ENCODE peak calls at places on chromosomes 4 and X, in seven cellular contexts. R, J, T, F, N, E and L are unnamed samples.

GRCh38 chr4:67725132-67725531 is 24.2 kb upstream of the UBA6 start:
- DNase-seq in T (no peak), F (no peak), R (no peak), N (no peak), E (no peak), J (peak), L (no peak)

GRCh38 chr4:125515016-125515415 is 200.3 kb downstream of the FAT4 start:
- DNase-seq in R (no peak), N (no peak), E (no peak), F (no peak), J (no peak), T (no peak), L (no peak)

GRCh38 chrX:97309717-97310116 is 426.0 kb downstream of the RPA4 start:
- DNase-seq in F (no peak), T (no peak), R (no peak), N (no peak), J (no peak), E (no peak), L (no peak)

GRCh38 chr4:152996101-152996500 is 60.0 kb downstream of the FHDC1 start:
- DNase-seq in E (no peak), T (no peak), F (peak), R (no peak), N (no peak), J (peak), L (no peak)

GRCh38 chrX:29478336-29479069 is 736.9 kb upstream of the MAGEB2 start:
- DNase-seq in N (no peak), F (peak), E (peak), R (peak), J (peak), T (no peak), L (peak)

GRCh38 chr4:155322782-155323181 is 54.0 kb downstream of the MAP9 start:
- DNase-seq in T (no peak), F (no peak), R (no peak), E (no peak), N (no peak), J (no peak), L (no peak)

GRCh38 chr4:138773321-138773720 is 242.3 kb upstream of the NOCT start:
- DNase-seq in E (no peak), N (no peak), F (no peak), J (no peak), R (no peak), T (no peak), L (no peak)

GRCh38 chrX:9928083-9928482 is 39.1 kb upstream of the CLDN34 start:
- DNase-seq in J (no peak), E (no peak), T (no peak), N (no peak), R (no peak), F (no peak), L (no peak)

GRCh38 chr4:64883087-64883926 is 474.1 kb upstream of the TECRL start:
- DNase-seq in J (no peak), R (no peak), T (peak), N (no peak), E (no peak), F (no peak), L (no peak)

GRCh38 chr4:60945641-60946040 is 254.5 kb upstream of the ADGRL3 start:
- DNase-seq in J (peak), F (no peak), E (no peak), N (no peak), R (no peak), T (no peak), L (no peak)

GRCh38 chrX:86805241-86805640 is 657.0 kb downstream of the DACH2 start:
- DNase-seq in E (no peak), J (no peak), T (no peak), F (no peak), N (no peak), R (no peak), L (no peak)

DNA sequence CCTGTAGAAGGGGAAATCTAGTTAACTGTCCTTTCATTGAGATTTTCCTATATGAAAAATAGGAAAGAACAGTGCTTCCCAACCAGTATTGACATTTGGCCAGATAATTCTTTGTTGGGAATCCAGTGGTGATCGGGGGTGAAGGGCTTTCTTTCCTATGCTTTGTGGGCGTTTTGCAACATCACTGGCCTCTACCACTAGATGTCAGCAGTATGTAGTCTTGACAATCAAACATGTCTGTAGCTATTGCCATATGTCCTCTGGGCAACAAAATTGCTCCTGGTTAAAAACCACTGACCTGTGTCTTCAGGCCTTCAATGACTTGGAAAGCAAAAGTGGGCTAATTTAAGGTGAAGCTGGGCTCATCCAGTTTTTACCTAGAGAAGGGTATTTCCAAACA is 658.5 kb downstream of the DACH2 start:
- DNase-seq in N (no peak), J (peak), E (no peak), T (no peak), R (peak), F (peak), L (peak)
- TF ChIP-seq CTCF in N (no peak), J (peak), E (no peak), T (peak), R (peak), F (no peak), L (peak)

GRCh38 chr4:37454263-37454800 is 209.8 kb downstream of the NWD2 start:
- DNase-seq in J (no peak), R (peak), F (no peak), N (peak), T (no peak), E (peak), L (no peak)

GRCh38 chr4:37453361-37454262 is 209.1 kb downstream of the NWD2 start:
- DNase-seq in N (peak), R (peak), F (peak), T (no peak), J (peak), E (peak), L (peak)

GRCh38 chr4:37451646-37452045 is 207.1 kb downstream of the NWD2 start:
- DNase-seq in F (no peak), T (no peak), J (no peak), E (no peak), N (no peak), R (no peak), L (no peak)

GRCh38 chr4:37450911-37451310 is 206.4 kb downstream of the NWD2 start:
- DNase-seq in F (no peak), R (no peak), T (no peak), J (no peak), N (no peak), E (no peak), L (no peak)

DNA sequence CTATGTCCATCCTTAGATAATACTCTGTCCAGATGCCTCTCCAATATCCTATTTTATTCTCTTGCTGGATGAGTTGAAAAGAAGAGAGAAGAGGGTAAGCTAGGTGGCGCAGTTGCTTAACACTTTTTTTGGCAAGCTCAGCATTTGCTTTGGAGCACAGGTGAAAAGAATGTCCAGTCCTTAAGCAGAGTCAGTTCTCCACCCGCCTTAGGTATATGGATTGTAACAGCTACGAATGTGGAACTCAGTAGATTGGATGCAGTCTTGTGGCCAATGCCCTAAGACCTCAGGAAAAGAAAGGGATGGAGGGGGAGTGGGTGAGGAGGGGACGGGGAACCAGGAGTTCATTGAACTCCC is 208.4 kb downstream of the NWD2 start:
- DNase-seq in R (peak), J (peak), E (peak), F (peak), N (no peak), T (peak), L (peak)
- TF ChIP-seq CTCF in R (peak), J (peak), E (peak), F (peak), N (peak), T (peak), L (peak)

GRCh38 chrX:21374994-21375794 is 976 bp downstream of the CNKSR2 start:
- DNase-seq in E (no peak), T (no peak), J (no peak), F (peak), N (peak), R (no peak), L (peak)
- TF ChIP-seq CTCF in E (no peak), T (no peak), J (no peak), F (no peak), N (no peak), R (no peak), L (no peak)

GRCh38 chr4:131248314-131248713 is 1900.8 kb upstream of the PCDH10 start:
- DNase-seq in T (no peak), N (no peak), F (no peak), R (no peak), J (no peak), E (no peak), L (no peak)
- TF ChIP-seq CTCF in T (no peak), N (no peak), F (no peak), R (no peak), J (no peak), E (no peak), L (no peak)

GRCh38 chr4:5710065-5710961 is 688 bp upstream of the EVC start:
- DNase-seq in F (peak), J (peak), E (no peak), T (no peak), N (no peak), R (peak), L (no peak)
- TF ChIP-seq CTCF in F (peak), J (peak), E (no peak), T (peak), N (no peak), R (no peak), L (no peak)

GRCh38 chr4:7689773-7690693 is 249.6 kb downstream of the AFAP1 start:
- DNase-seq in J (no peak), E (no peak), T (no peak), F (no peak), N (no peak), R (no peak), L (no peak)

GRCh38 chr4:7686166-7686870 is 251.6 kb upstream of the PSAPL1 start:
- DNase-seq in E (no peak), R (no peak), N (no peak), T (no peak), F (no peak), J (no peak), L (no peak)

GRCh38 chr4:7687796-7688195 is 251.9 kb downstream of the AFAP1 start:
- DNase-seq in J (no peak), E (no peak), N (no peak), R (no peak), T (no peak), F (no peak), L (no peak)

GRCh38 chr4:7684294-7684693 is 249.6 kb upstream of the PSAPL1 start:
- DNase-seq in J (no peak), R (no peak), T (no peak), E (no peak), F (no peak), N (no peak), L (no peak)

DNA sequence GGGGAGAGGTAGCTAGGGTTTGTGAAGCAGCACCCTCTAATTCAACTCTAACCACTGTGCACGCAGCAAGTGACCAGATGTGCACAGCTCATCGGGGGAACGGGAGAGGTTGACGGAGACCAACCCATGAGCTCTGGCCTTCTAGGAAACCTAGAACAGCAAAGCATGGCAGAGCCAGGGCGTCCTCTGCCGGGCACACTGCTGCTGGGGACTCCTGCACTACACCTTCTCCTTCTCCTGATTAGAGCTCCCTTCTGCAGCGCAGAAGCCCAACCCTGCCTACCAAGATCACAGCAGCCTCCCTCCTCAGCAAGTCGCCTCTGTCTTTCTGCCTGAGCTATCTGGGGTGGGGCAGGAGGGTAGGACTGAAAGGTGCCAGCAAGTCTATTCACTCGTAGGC is 252.3 kb upstream of the PSAPL1 start:
- DNase-seq in N (no peak), F (no peak), J (no peak), E (no peak), T (no peak), R (no peak), L (no peak)
- TF ChIP-seq CTCF in N (no peak), F (no peak), J (no peak), E (no peak), T (no peak), R (no peak), L (no peak)

DNA sequence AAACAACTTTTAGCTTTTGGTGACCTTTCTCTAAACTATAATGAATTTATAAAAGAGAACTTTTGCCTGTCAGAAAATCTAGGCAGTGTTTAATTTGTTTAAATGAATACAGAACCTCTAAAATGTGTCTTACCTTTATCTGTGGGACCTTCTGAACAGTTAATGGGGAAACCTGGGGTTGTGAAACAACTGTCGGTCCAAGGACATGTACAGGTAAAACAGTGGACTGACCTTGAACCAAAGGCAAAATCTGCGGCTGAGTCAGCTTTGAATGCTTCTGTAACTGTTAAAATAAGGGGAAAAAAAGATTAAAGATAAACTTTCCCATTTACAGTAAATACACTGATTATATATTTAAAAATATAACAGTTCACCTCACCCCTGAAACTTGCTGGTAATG is 65.1 kb downstream of the WNK3 start:
- DNase-seq in F (no peak), N (no peak), E (no peak), R (no peak), T (no peak), J (no peak), L (no peak)
- TF ChIP-seq CTCF in F (no peak), N (no peak), E (no peak), R (no peak), T (no peak), J (no peak), L (no peak)